ENCODE peak calls at places on chromosomes 11 and 22, in seven cellular contexts. R is transverse colon, V is GM23338, T is SK-N-SH, I is HCT116, L is suprapubic skin, H is stomach. Q is an unnamed sample.

GRCh38 chr11:62732830-62733229 is 4.5 kb downstream of the TTC9C start:
- DNase-seq in R (no peak), V (peak; percentile 55), T (no peak), I (no peak), L (no peak), H (no peak), Q (no peak)

GRCh38 chr11:37449146-37449545 is 851.1 kb upstream of the RAG2 start:
- DNase-seq in R (no peak), V (peak; percentile 30), T (peak; percentile 10), I (no peak), L (no peak), H (no peak), Q (no peak)

GRCh38 chr22:42432020-42432596 is at the start of gene NFAM1:
- DNase-seq in R (peak; percentile 30), V (no peak), T (no peak), I (no peak), L (no peak), H (peak; percentile 44), Q (no peak)

GRCh38 chr11:69285766-69286165 is 8.2 kb upstream of the MYEOV start:
- DNase-seq in R (no peak), V (no peak), T (no peak), I (no peak), L (no peak), H (no peak), Q (no peak)

GRCh38 chr22:46668116-46668515 is 47.9 kb downstream of the GRAMD4 start:
- DNase-seq in R (no peak), V (no peak), T (no peak), I (no peak), L (no peak), H (peak; percentile 76), Q (no peak)

GRCh38 chr11:121024989-121025388 is 1.1 kb downstream of the TBCEL start:
- DNase-seq in R (no peak), V (peak; percentile 29), T (no peak), I (no peak), L (no peak), H (no peak), Q (no peak)

GRCh38 chr11:65013130-65013691 is 749 bp upstream of the ARL2 start:
- DNase-seq in R (peak; percentile 96), V (peak; percentile 94), T (peak; percentile 95), I (no peak), L (peak; percentile 96), H (peak; percentile 93), Q (peak; percentile 84)

GRCh38 chr11:103978588-103979580 is 57.6 kb upstream of the DDI1 start:
- DNase-seq in R (no peak), V (no peak), T (no peak), I (no peak), L (no peak), H (no peak), Q (no peak)

GRCh38 chr11:69671734-69672465 is 3.3 kb downstream of the LTO1 start:
- DNase-seq in R (no peak), V (no peak), T (no peak), I (no peak), L (no peak), H (no peak), Q (no peak)

GRCh38 chr22:19495562-19496323 is 16.0 kb downstream of the CDC45 start:
- DNase-seq in R (no peak), V (peak; percentile 48), T (no peak), I (no peak), L (no peak), H (no peak), Q (no peak)

GRCh38 chr22:40289991-40290459 is 56.3 kb upstream of the ADSL start:
- DNase-seq in R (peak; percentile 27), V (no peak), T (no peak), I (no peak), L (no peak), H (peak; percentile 33), Q (no peak)

DNA sequence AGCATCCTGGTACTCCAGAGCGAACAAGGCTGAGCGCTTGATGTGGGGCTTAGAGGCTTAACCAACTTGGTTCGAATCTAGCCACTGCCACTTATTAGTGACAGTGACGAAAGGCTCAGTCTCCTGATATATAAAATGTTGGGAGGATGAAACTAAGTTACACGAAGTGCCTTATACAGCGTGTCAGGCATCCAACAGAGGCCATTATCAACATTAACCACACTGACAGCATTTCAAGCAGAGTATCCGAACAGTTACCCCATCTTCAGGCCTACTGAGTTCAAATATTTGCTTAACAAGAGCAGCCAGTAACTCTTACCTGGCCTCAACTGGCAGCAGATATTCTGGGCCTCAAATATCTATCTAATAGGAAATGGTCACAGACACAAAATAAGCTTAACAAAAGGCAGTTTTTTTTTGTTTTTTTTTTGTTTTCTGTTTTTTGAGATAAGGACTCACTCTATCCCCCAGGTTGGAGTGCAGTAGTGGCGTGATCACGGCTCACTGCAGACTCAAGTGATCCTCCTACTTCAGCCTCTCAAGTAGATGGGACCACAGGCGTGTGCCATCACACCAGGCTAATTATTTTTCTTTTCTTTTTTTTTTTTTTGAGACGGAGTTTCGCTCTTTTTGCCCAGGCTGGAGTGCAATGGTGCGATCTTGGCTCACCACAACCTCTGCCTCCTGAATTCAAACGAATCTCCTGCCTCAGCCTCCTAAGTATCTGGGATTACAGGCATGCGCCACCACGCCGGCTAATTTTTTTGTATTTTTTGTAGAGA is 2.9 kb downstream of the SERPIND1 start:
- DNase-seq in R (no peak), V (no peak), T (no peak), I (no peak), L (no peak), H (no peak), Q (peak; percentile 27)
- TF ChIP-seq POLR2AphosphoS5 in R (no peak), V (no peak), T (no peak), I (no peak), L (no peak), H (no peak), Q (peak; percentile 55)

DNA sequence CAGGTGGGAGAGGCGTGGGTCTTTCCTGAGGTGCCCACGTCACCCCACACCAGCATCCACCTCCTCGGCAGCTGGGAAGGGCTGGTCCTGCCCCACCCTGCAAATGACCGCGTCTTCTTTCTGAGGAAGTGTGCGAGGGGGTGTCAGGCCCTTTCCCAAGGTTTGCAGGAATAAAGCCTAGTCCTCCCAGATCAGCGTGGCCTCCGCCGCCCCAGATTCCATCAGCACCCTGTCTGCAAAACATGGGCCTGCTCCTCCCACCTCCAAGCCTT is 14.4 kb upstream of the SLC39A13 start:
- DNase-seq in R (no peak), V (no peak), T (no peak), I (no peak), L (peak; percentile 56), H (no peak), Q (no peak)
- TF ChIP-seq POLR2AphosphoS5 in R (no peak), V (no peak), T (no peak), I (no peak), L (no peak), H (no peak), Q (no peak)

GRCh38 chr22:48179571-48180546 is 1417.4 kb downstream of the TBC1D22A start:
- DNase-seq in R (no peak), V (no peak), T (no peak), I (no peak), L (no peak), H (no peak), Q (no peak)

GRCh38 chr22:48182896-48183805 is 1420.7 kb downstream of the TBC1D22A start:
- DNase-seq in R (no peak), V (no peak), T (no peak), I (no peak), L (no peak), H (no peak), Q (no peak)

GRCh38 chr22:48180631-48181030 is 1418.2 kb downstream of the TBC1D22A start:
- DNase-seq in R (no peak), V (no peak), T (no peak), I (no peak), L (no peak), H (no peak), Q (no peak)

GRCh38 chr22:48182036-48182435 is 1419.6 kb downstream of the TBC1D22A start:
- DNase-seq in R (no peak), V (no peak), T (no peak), I (no peak), L (no peak), H (no peak), Q (no peak)

GRCh38 chr22:48181168-48181955 is 1418.9 kb downstream of the TBC1D22A start:
- DNase-seq in R (no peak), V (no peak), T (no peak), I (no peak), L (no peak), H (no peak), Q (no peak)
- TF ChIP-seq POLR2AphosphoS5 in R (no peak), V (no peak), T (no peak), I (no peak), L (no peak), H (no peak), Q (no peak)

GRCh38 chr22:22235564-22235963 is 9.0 kb upstream of the VPREB1 start:
- DNase-seq in R (peak; percentile 46), V (peak; percentile 71), T (peak; percentile 30), I (no peak), L (no peak), H (no peak), Q (no peak)
- TF ChIP-seq POLR2AphosphoS5 in R (no peak), V (no peak), T (no peak), I (no peak), L (no peak), H (no peak), Q (no peak)

GRCh38 chr11:2992234-2992999 is at the start of gene NAP1L4:
- DNase-seq in R (peak; percentile 97), V (peak; percentile 99), T (peak; percentile 99), I (peak; percentile 94), L (peak; percentile 97), H (peak; percentile 98), Q (peak; percentile 97)
- TF ChIP-seq POLR2AphosphoS5 in R (peak; percentile 88), V (peak; percentile 86), T (peak; percentile 51), I (peak; percentile 73), L (peak; percentile 85), H (peak; percentile 86), Q (peak; percentile 96)

GRCh38 chr11:18466402-18466801 is 10.7 kb downstream of the LDHAL6A start:
- DNase-seq in R (no peak), V (no peak), T (no peak), I (no peak), L (no peak), H (no peak), Q (no peak)

GRCh38 chr11:18459634-18460033 is 4.0 kb downstream of the LDHAL6A start:
- DNase-seq in R (no peak), V (no peak), T (no peak), I (no peak), L (no peak), H (no peak), Q (no peak)

GRCh38 chr11:18468962-18469361 is 13.3 kb downstream of the LDHAL6A start:
- DNase-seq in R (no peak), V (no peak), T (no peak), I (no peak), L (no peak), H (no peak), Q (no peak)

GRCh38 chr11:18461909-18462308 is 6.3 kb downstream of the LDHAL6A start:
- DNase-seq in R (no peak), V (no peak), T (no peak), I (no peak), L (no peak), H (no peak), Q (no peak)

DNA sequence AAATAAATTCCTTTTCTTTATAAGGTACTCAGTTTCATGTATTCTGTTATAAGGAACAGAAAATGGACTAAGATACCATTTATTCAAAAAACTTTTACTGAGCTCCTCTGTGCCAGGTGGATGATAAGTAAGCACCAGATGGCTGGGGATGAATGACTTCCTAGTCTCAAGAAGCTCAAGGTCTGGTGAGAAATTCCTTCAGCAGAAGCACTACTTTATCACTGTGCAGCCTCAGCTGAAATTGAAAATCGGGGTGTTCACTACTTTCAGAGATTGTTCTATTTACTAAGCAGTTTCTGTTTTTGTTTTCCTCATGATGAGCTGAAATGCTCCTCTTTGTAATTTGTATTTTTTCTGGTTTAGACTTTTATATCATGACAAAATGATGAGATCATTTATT is 7.8 kb downstream of the LDHAL6A start:
- DNase-seq in R (no peak), V (no peak), T (no peak), I (no peak), L (no peak), H (no peak), Q (no peak)
- TF ChIP-seq POLR2AphosphoS5 in R (no peak), V (no peak), T (no peak), I (no peak), L (no peak), H (no peak), Q (no peak)

Q was measured in prostate gland.